ENCODE peak calls at places on chromosomes 12 and 14, in six cellular contexts. V is ELF-1; D is CD8-positive, alpha-beta T cell; N is T-cell; M is anterior cingulate cortex; G is NCI-H524. H is an unnamed sample.

GRCh38 chr14:64704145-64704742 is at the start of gene PLEKHG3:
- DNase-seq in M (peak), V (peak), N (no peak), D (no peak), G (peak), H (peak)

GRCh38 chr14:35878272-35879140 is 52.4 kb downstream of the BRMS1L start:
- DNase-seq in G (no peak), M (no peak), N (no peak), V (no peak), D (no peak), H (peak)

GRCh38 chr12:989751-990278 is 1.2 kb upstream of the ERC1 start:
- DNase-seq in G (peak), D (no peak), V (peak), M (no peak), N (no peak), H (peak)

GRCh38 chr12:62270384-62270783 is 10.2 kb downstream of the USP15 start:
- DNase-seq in V (no peak), N (no peak), D (no peak), M (no peak), G (no peak), H (no peak)

GRCh38 chr12:92107094-92107493 is 38.6 kb downstream of the BTG1 start:
- DNase-seq in V (no peak), N (no peak), D (no peak), G (peak), M (no peak), H (no peak)

GRCh38 chr14:88707088-88707487 is 85.7 kb downstream of the EML5 start:
- DNase-seq in M (no peak), N (no peak), V (no peak), G (no peak), D (no peak), H (no peak)

GRCh38 chr12:100331871-100332270 is 25.0 kb upstream of the SLC17A8 start:
- DNase-seq in V (no peak), G (no peak), D (no peak), M (no peak), N (no peak), H (no peak)

GRCh38 chr12:8662592-8662991 is at the start of gene MFAP5:
- DNase-seq in M (no peak), N (no peak), D (no peak), G (no peak), V (peak), H (peak)

GRCh38 chr14:36856095-36856878 is 194.6 kb downstream of the PAX9 start:
- DNase-seq in N (no peak), D (no peak), G (no peak), M (no peak), V (no peak), H (no peak)

GRCh38 chr12:119486599-119487154 is 106.9 kb upstream of the TMEM233 start:
- DNase-seq in N (no peak), M (no peak), V (peak), G (peak), D (no peak), H (no peak)

H was measured in cardiac fibroblast.